ENCODE peak calls at places on chromosomes 6 and 20, in ten cellular contexts. Z is fibroblast of pulmonary artery, B is AML-193, J is NCI-H748 treated with DMSO at 0.1 percent for 48 hours, I is renal cortical epithelial cell, T is LoVo, E is OCI-M1, F is GM18507, K is nephron progenitor cell, Q is right atrium auricular region. P is an unnamed sample.

GRCh38 chr20:62088258-62089127 is 22.8 kb upstream of the TAF4 start:
- DNase-seq in Z (peak), B (no peak), J (no peak), I (peak), T (peak), E (peak), F (no peak), K (no peak), Q (no peak), P (peak)

GRCh38 chr6:13355969-13356368 is 27.6 kb upstream of the TBC1D7 start:
- DNase-seq in Z (no peak), B (no peak), J (no peak), I (no peak), T (no peak), E (peak), F (peak), K (no peak), Q (no peak), P (no peak)

GRCh38 chr20:34311118-34312023 is 8.2 kb upstream of the AHCY start:
- DNase-seq in Z (no peak), B (no peak), J (no peak), I (no peak), T (peak), E (no peak), F (no peak), K (peak), Q (no peak), P (no peak)

GRCh38 chr6:89284081-89284480 is 31.0 kb downstream of the GABRR2 start:
- DNase-seq in Z (no peak), B (no peak), J (no peak), I (no peak), T (no peak), E (no peak), F (no peak), K (no peak), Q (no peak), P (no peak)

GRCh38 chr20:22411568-22412450 is 172.6 kb downstream of the FOXA2 start:
- DNase-seq in Z (peak), B (no peak), J (no peak), I (peak), T (peak), E (peak), F (no peak), K (no peak), Q (peak), P (no peak)

GRCh38 chr6:24738732-24739131 is 19.8 kb upstream of the C6orf62 start:
- DNase-seq in Z (no peak), B (no peak), J (no peak), I (no peak), T (no peak), E (no peak), F (no peak), K (no peak), Q (no peak), P (no peak)

GRCh38 chr20:37420610-37421009 is 74.7 kb downstream of the SRC start:
- DNase-seq in Z (no peak), B (no peak), J (no peak), I (no peak), T (no peak), E (no peak), F (no peak), K (no peak), Q (no peak), P (no peak)

GRCh38 chr6:48426636-48427035 is 315.6 kb upstream of the PTCHD4 start:
- DNase-seq in Z (peak), B (no peak), J (no peak), I (peak), T (no peak), E (peak), F (no peak), K (no peak), Q (no peak), P (peak)

GRCh38 chr20:60334936-60335335 is 376.7 kb downstream of the CDH26 start:
- DNase-seq in Z (no peak), B (no peak), J (no peak), I (no peak), T (no peak), E (peak), F (no peak), K (no peak), Q (no peak), P (no peak)

GRCh38 chr6:66226099-66226498 is 519.1 kb upstream of the EYS start:
- DNase-seq in Z (no peak), B (no peak), J (peak), I (no peak), T (no peak), E (no peak), F (no peak), K (no peak), Q (no peak), P (no peak)

GRCh38 chr20:3158968-3159431 is 665 bp downstream of the FASTKD5 start:
- DNase-seq in Z (peak), B (no peak), J (no peak), I (no peak), T (no peak), E (peak), F (no peak), K (no peak), Q (no peak), P (no peak)

GRCh38 chr20:9051508-9051907 is 17.4 kb upstream of the PLCB4 start:
- DNase-seq in Z (peak), B (no peak), J (no peak), I (peak), T (peak), E (no peak), F (no peak), K (no peak), Q (no peak), P (peak)

GRCh38 chr20:3218307-3218988 is 9.2 kb downstream of the ITPA start:
- DNase-seq in Z (no peak), B (peak), J (no peak), I (no peak), T (no peak), E (peak), F (no peak), K (peak), Q (no peak), P (peak)

GRCh38 chr6:9064156-9064555 is 628.8 kb upstream of the SLC35B3 start:
- DNase-seq in Z (no peak), B (no peak), J (peak), I (peak), T (no peak), E (no peak), F (no peak), K (no peak), Q (no peak), P (no peak)

GRCh38 chr6:132730560-132730959 is 16.7 kb upstream of the VNN1 start:
- DNase-seq in Z (peak), B (no peak), J (no peak), I (peak), T (no peak), E (no peak), F (no peak), K (no peak), Q (no peak), P (no peak)

GRCh38 chr6:90469906-90470305 is 117.0 kb downstream of the MAP3K7 start:
- DNase-seq in Z (no peak), B (no peak), J (no peak), I (peak), T (no peak), E (no peak), F (no peak), K (no peak), Q (no peak), P (no peak)

GRCh38 chr6:139327038-139327437 is 35.2 kb upstream of the TXLNB start:
- DNase-seq in Z (no peak), B (no peak), J (no peak), I (no peak), T (no peak), E (no peak), F (no peak), K (no peak), Q (no peak), P (no peak)

GRCh38 chr6:2514965-2515543 is 235.7 kb downstream of the MYLK4 start:
- DNase-seq in Z (no peak), B (no peak), J (no peak), I (peak), T (peak), E (no peak), F (no peak), K (no peak), Q (no peak), P (no peak)

GRCh38 chr6:145848555-145848954 is 34.0 kb upstream of the FBXO30 start:
- DNase-seq in Z (no peak), B (no peak), J (no peak), I (no peak), T (no peak), E (no peak), F (no peak), K (no peak), Q (no peak), P (no peak)

GRCh38 chr6:125197795-125198269 is 44.3 kb downstream of the TPD52L1 start:
- DNase-seq in Z (peak), B (no peak), J (no peak), I (peak), T (peak), E (peak), F (no peak), K (peak), Q (peak), P (peak)

GRCh38 chr20:50815162-50815989 is 20.5 kb downstream of the BCAS4 start:
- DNase-seq in Z (no peak), B (no peak), J (no peak), I (peak), T (no peak), E (no peak), F (no peak), K (no peak), Q (no peak), P (no peak)

GRCh38 chr20:57514273-57514751 is 10.6 kb downstream of the CTCFL start:
- DNase-seq in Z (peak), B (peak), J (peak), I (peak), T (peak), E (peak), F (peak), K (peak), Q (peak), P (peak)

GRCh38 chr20:1945134-1945618 is 48.7 kb downstream of the PDYN start:
- DNase-seq in Z (peak), B (peak), J (no peak), I (peak), T (no peak), E (peak), F (no peak), K (no peak), Q (peak), P (no peak)

GRCh38 chr6:116217069-116217468 is 36.8 kb downstream of the TSPYL4 start:
- DNase-seq in Z (peak), B (peak), J (peak), I (peak), T (no peak), E (peak), F (no peak), K (no peak), Q (no peak), P (peak)

GRCh38 chr6:127134136-127134535 is 15.7 kb downstream of the RSPO3 start:
- DNase-seq in Z (no peak), B (no peak), J (no peak), I (no peak), T (no peak), E (no peak), F (no peak), K (no peak), Q (no peak), P (peak)

GRCh38 chr6:56536536-56536935 is 106.2 kb downstream of the DST start:
- DNase-seq in Z (no peak), B (no peak), J (no peak), I (no peak), T (no peak), E (no peak), F (no peak), K (no peak), Q (no peak), P (no peak)

GRCh38 chr20:24208652-24209051 is 220.1 kb upstream of the GGTLC1 start:
- DNase-seq in Z (no peak), B (no peak), J (no peak), I (no peak), T (no peak), E (no peak), F (no peak), K (peak), Q (no peak), P (peak)

P was measured in dermis blood vessel endothelial cell.